ENCODE peak calls at places on chromosomes 3 and 15, in ten cellular contexts. P, Y, F, S, W, G, N, Q, B and L are unnamed samples. For H3K9me3, the result is how much of the 10 kb centered on the place peaks cover.

GRCh38 chr15:80694624-80695098 is 449 bp upstream of the ABHD17C start:
- DNase-seq in P (no peak), Y (no peak), F (peak), S (no peak), W (no peak), G (no peak), N (peak), Q (peak), B (peak), L (peak)

GRCh38 chr3:16309558-16309957 is 44.5 kb downstream of the OXNAD1 start:
- DNase-seq in P (no peak), Y (no peak), F (no peak), S (no peak), W (no peak), G (no peak), N (no peak), Q (no peak), B (no peak), L (no peak)

GRCh38 chr3:42667096-42667522 is 13.6 kb downstream of the ZBTB47 start:
- DNase-seq in P (no peak), Y (no peak), F (no peak), S (no peak), W (no peak), G (peak), N (no peak), Q (no peak), B (no peak), L (peak)

GRCh38 chr3:51198476-51198875 is 186.6 kb upstream of the MANF start:
- DNase-seq in P (no peak), Y (no peak), F (no peak), S (no peak), W (no peak), G (no peak), N (no peak), Q (no peak), B (no peak), L (no peak)

GRCh38 chr3:14590594-14590993 is 50.5 kb upstream of the GRIP2 start:
- DNase-seq in P (no peak), Y (no peak), F (no peak), S (no peak), W (no peak), G (no peak), N (no peak), Q (no peak), B (no peak), L (no peak)

GRCh38 chr3:147937341-147937740 is 528.2 kb downstream of the ZIC1 start:
- DNase-seq in P (no peak), Y (no peak), F (no peak), S (no peak), W (no peak), G (no peak), N (no peak), Q (no peak), B (no peak), L (no peak)

GRCh38 chr3:144041960-144042556 is 70.4 kb downstream of the DIPK2A start:
- DNase-seq in P (no peak), Y (no peak), F (no peak), S (no peak), W (no peak), G (no peak), N (no peak), Q (no peak), B (no peak), L (no peak)

GRCh38 chr3:9224490-9224889 is 25.0 kb downstream of the SRGAP3 start:
- DNase-seq in P (no peak), Y (no peak), F (no peak), S (no peak), W (no peak), G (peak), N (no peak), Q (no peak), B (no peak), L (no peak)

GRCh38 chr3:108414007-108414406 is 96.4 kb downstream of the MYH15 start:
- DNase-seq in P (no peak), Y (no peak), F (no peak), S (no peak), W (no peak), G (no peak), N (no peak), Q (no peak), B (no peak), L (no peak)

GRCh38 chr3:194691481-194692281 is 6.0 kb downstream of the FAM43A start:
- DNase-seq in P (no peak), Y (no peak), F (no peak), S (peak), W (no peak), G (no peak), N (no peak), Q (no peak), B (no peak), L (no peak)

GRCh38 chr15:49313650-49314049 is 109.4 kb upstream of the FGF7 start:
- DNase-seq in P (no peak), Y (no peak), F (no peak), S (no peak), W (no peak), G (no peak), N (no peak), Q (no peak), B (no peak), L (no peak)

GRCh38 chr15:45521596-45522167 is 873 bp downstream of the SLC30A4 start:
- DNase-seq in P (no peak), Y (peak), F (no peak), S (peak), W (no peak), G (no peak), N (no peak), Q (peak), B (no peak), L (no peak)

GRCh38 chr3:25289663-25290062 is 138.4 kb upstream of the RARB start:
- DNase-seq in P (no peak), Y (no peak), F (no peak), S (no peak), W (peak), G (no peak), N (no peak), Q (no peak), B (no peak), L (no peak)

GRCh38 chr3:76365284-76365683 is 579.9 kb upstream of the ZNF717 start:
- DNase-seq in P (no peak), Y (no peak), F (no peak), S (no peak), W (no peak), G (no peak), N (no peak), Q (no peak), B (no peak), L (no peak)

GRCh38 chr15:61974759-61975158 is 85.5 kb downstream of the VPS13C start:
- DNase-seq in P (no peak), Y (peak), F (no peak), S (no peak), W (no peak), G (no peak), N (no peak), Q (no peak), B (no peak), L (no peak)

GRCh38 chr3:147838650-147839049 is 429.5 kb downstream of the ZIC1 start:
- DNase-seq in P (no peak), Y (peak), F (no peak), S (no peak), W (no peak), G (no peak), N (no peak), Q (no peak), B (no peak), L (no peak)

GRCh38 chr15:98077186-98077585 is 116.7 kb downstream of the ARRDC4 start:
- DNase-seq in P (no peak), Y (no peak), F (no peak), S (no peak), W (no peak), G (no peak), N (no peak), Q (peak), B (no peak), L (peak)

GRCh38 chr3:143056372-143056771 is 55.0 kb downstream of the U2SURP start:
- DNase-seq in P (peak), Y (no peak), F (no peak), S (no peak), W (no peak), G (no peak), N (no peak), Q (no peak), B (no peak), L (no peak)

GRCh38 chr3:149723781-149724180 is 28.5 kb downstream of the COMMD2 start:
- DNase-seq in P (no peak), Y (no peak), F (no peak), S (no peak), W (no peak), G (no peak), N (no peak), Q (no peak), B (no peak), L (no peak)

GRCh38 chr15:100769043-100769974 is 110.3 kb upstream of the ALDH1A3 start:
- DNase-seq in P (no peak), Y (no peak), F (no peak), S (no peak), W (peak), G (no peak), N (no peak), Q (no peak), B (no peak), L (no peak)

GRCh38 chr3:123651449-123652345 is 66.8 kb upstream of the HACD2 start:
- DNase-seq in P (no peak), Y (no peak), F (no peak), S (no peak), W (no peak), G (peak), N (no peak), Q (no peak), B (no peak), L (no peak)

GRCh38 chr3:188185717-188186236 is 31.8 kb downstream of the LPP start:
- DNase-seq in P (no peak), Y (no peak), F (peak), S (no peak), W (no peak), G (no peak), N (peak), Q (peak), B (no peak), L (peak)

GRCh38 chr3:152997526-152997925 is 162.6 kb downstream of the P2RY1 start:
- DNase-seq in P (no peak), Y (no peak), F (no peak), S (no peak), W (no peak), G (no peak), N (no peak), Q (no peak), B (no peak), L (no peak)
- H3K9me3 ChIP-seq in P (under half), Y (under half), F (under half), S (under half), W (under half), G (under half), N (under half), Q (under half), B (under half), L (under half)

GRCh38 chr15:25870899-25871298 is 7.8 kb upstream of the ATP10A start:
- DNase-seq in P (no peak), Y (no peak), F (no peak), S (no peak), W (no peak), G (no peak), N (no peak), Q (no peak), B (no peak), L (no peak)

GRCh38 chr15:25871403-25871802 is 8.3 kb upstream of the ATP10A start:
- DNase-seq in P (no peak), Y (no peak), F (no peak), S (no peak), W (no peak), G (no peak), N (no peak), Q (no peak), B (no peak), L (no peak)

GRCh38 chr15:25866874-25867273 is 3.7 kb upstream of the ATP10A start:
- DNase-seq in P (no peak), Y (no peak), F (no peak), S (no peak), W (no peak), G (no peak), N (no peak), Q (no peak), B (no peak), L (no peak)

GRCh38 chr15:25866251-25866650 is 3.1 kb upstream of the ATP10A start:
- DNase-seq in P (no peak), Y (no peak), F (no peak), S (no peak), W (no peak), G (no peak), N (no peak), Q (no peak), B (no peak), L (no peak)

DNA sequence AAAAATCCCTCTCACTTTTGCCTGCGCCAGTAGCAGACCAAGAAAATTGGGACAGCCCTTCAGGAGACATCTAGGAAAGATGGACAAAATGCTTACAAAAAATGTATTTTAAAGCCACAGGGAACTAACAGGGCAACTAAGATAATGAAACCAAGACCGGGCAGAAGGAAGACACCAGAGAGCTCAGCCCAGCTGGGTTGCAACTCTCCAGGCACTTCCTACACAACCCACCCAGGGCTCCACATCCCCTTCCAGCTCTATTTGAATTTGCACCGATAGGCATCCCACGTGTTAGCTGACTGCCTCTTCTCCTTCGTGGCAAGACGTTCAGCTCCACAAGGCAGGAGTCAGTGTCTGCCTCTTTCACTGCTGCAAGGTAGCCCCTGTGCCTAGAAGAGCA is 6.6 kb upstream of the ATP10A start:
- DNase-seq in P (no peak), Y (no peak), F (no peak), S (no peak), W (no peak), G (no peak), N (no peak), Q (no peak), B (no peak), L (no peak)
- H3K4me3 ChIP-seq in P (no peak), Y (no peak), F (no peak), S (no peak), W (no peak), G (no peak), N (no peak), Q (no peak), B (no peak), L (no peak)

GRCh38 chr3:11405323-11405722 is 133.1 kb downstream of the ATG7 start:
- DNase-seq in P (no peak), Y (no peak), F (no peak), S (no peak), W (no peak), G (no peak), N (no peak), Q (no peak), B (no peak), L (no peak)
- H3K9me3 ChIP-seq in P (under half), Y (under half), F (under half), S (under half), W (under half), G (under half), N (under half), Q (under half), B (under half), L (under half)

GRCh38 chr3:112132554-112132953 is 494 bp downstream of the GCSAM start:
- DNase-seq in P (no peak), Y (no peak), F (no peak), S (peak), W (no peak), G (no peak), N (no peak), Q (no peak), B (no peak), L (no peak)
- H3K4me3 ChIP-seq in P (no peak), Y (no peak), F (no peak), S (peak), W (no peak), G (no peak), N (no peak), Q (no peak), B (no peak), L (no peak)

GRCh38 chr3:81695302-81695701 is 66.1 kb downstream of the GBE1 start:
- DNase-seq in P (no peak), Y (no peak), F (no peak), S (no peak), W (no peak), G (no peak), N (no peak), Q (no peak), B (no peak), L (no peak)
- H3K9me3 ChIP-seq in P (under half), Y (under half), F (under half), S (under half), W (under half), G (under half), N (under half), Q (under half), B (under half), L (under half)

DNA sequence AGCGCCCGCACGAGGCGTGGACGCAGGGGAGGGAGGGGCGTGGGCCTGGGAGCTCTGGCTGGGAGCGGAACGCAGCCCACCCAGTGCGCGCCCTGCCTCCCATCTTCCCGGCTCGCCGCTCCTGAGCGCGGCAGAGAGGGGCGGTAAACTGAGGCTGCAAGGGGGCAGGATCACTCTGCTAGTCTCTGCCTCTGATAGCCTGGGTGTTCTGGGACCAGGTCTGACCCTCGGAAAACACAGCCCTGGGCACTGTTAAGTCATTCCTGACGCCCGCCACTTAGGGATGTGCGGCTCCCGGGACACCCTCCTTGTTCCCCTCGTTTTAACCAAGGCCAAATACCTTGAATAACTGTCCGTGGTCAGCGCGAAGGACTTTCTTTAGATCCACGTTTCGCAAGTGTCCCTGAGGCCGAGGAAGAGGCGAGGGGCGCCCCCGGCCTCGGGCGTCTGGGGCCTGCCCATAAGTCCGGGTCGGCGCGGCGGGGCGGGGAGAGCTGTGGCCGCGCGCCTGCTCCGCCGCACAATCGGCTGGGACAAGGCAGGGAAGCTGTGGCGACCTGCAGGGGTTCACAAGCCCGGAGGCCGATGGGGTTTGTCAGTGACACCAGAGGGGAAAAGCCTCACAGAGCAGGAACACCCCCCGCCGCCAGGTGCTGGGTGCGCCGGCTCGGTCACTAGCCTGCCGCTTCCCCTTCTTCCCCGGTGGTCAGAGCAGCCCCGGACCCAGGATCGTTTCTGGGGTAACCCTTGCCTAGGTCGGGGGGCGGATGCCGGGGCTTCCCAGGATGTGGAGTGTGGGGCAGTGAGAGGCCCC is 1.5 kb downstream of the ITPKA start:
- DNase-seq in P (no peak), Y (no peak), F (peak), S (peak), W (no peak), G (no peak), N (no peak), Q (no peak), B (no peak), L (peak)
- H3K4me3 ChIP-seq in P (no peak), Y (no peak), F (peak), S (peak), W (peak), G (no peak), N (no peak), Q (peak), B (no peak), L (peak)